ENCODE peak calls at places on chromosome 5, in six cellular contexts. R, F, Y, G, S and K are unnamed samples.

GRCh38 chr5:10481241-10481932 is 39.7 kb downstream of the ROPN1L start:
- DNase-seq in R (no peak), F (no peak), Y (no peak), G (no peak), S (no peak), K (no peak)

GRCh38 chr5:108687599-108688220 is 60.0 kb upstream of the FER start:
- DNase-seq in R (no peak), F (no peak), Y (no peak), G (peak), S (no peak), K (no peak)

GRCh38 chr5:93078082-93079038 is 502.7 kb downstream of the NR2F1-AS1 start:
- DNase-seq in R (no peak), F (no peak), Y (no peak), G (peak), S (peak), K (peak)

GRCh38 chr5:61449756-61450155 is 117.7 kb downstream of the ZSWIM6 start:
- DNase-seq in R (no peak), F (no peak), Y (no peak), G (no peak), S (peak), K (no peak)

GRCh38 chr5:572398-573019 is 39.6 kb upstream of the CEP72 start:
- DNase-seq in R (no peak), F (no peak), Y (peak), G (no peak), S (no peak), K (no peak)

GRCh38 chr5:65555266-65555665 is 7.7 kb downstream of the CENPK start:
- DNase-seq in R (no peak), F (no peak), Y (no peak), G (peak), S (no peak), K (no peak)

GRCh38 chr5:168947212-168947868 is 353.6 kb downstream of the SLIT3 start:
- DNase-seq in R (no peak), F (peak), Y (peak), G (peak), S (peak), K (peak)

GRCh38 chr5:170278611-170279500 is 18.7 kb downstream of the LCP2 start:
- DNase-seq in R (peak), F (peak), Y (no peak), G (no peak), S (no peak), K (peak)

GRCh38 chr5:171808951-171809350 is 23.3 kb downstream of the SMIM23 start:
- DNase-seq in R (no peak), F (no peak), Y (no peak), G (no peak), S (peak), K (no peak)

GRCh38 chr5:956941-957729 is 51.5 kb upstream of the NKD2 start:
- DNase-seq in R (no peak), F (peak), Y (peak), G (peak), S (peak), K (peak)

GRCh38 chr5:140338336-140338735 is 8.1 kb downstream of the HBEGF start:
- DNase-seq in R (no peak), F (no peak), Y (no peak), G (no peak), S (no peak), K (no peak)

GRCh38 chr5:173594061-173594460 is 22.4 kb downstream of the BOD1 start:
- DNase-seq in R (no peak), F (no peak), Y (no peak), G (no peak), S (no peak), K (no peak)

GRCh38 chr5:65034782-65035181 is 266.1 kb downstream of the CWC27 start:
- DNase-seq in R (no peak), F (no peak), Y (peak), G (no peak), S (no peak), K (no peak)

GRCh38 chr5:94693043-94693822 is 74.8 kb downstream of the SLF1 start:
- DNase-seq in R (no peak), F (no peak), Y (no peak), G (peak), S (peak), K (no peak)

GRCh38 chr5:146051678-146052077 is 53.7 kb downstream of the PLAC8L1 start:
- DNase-seq in R (no peak), F (no peak), Y (no peak), G (no peak), S (no peak), K (no peak)

GRCh38 chr5:146427619-146427997 is 19.5 kb upstream of the TCERG1 start:
- DNase-seq in R (no peak), F (no peak), Y (no peak), G (no peak), S (no peak), K (no peak)

GRCh38 chr5:54807421-54807820 is 178.0 kb downstream of the ESM1 start:
- DNase-seq in R (no peak), F (no peak), Y (no peak), G (peak), S (peak), K (no peak)

GRCh38 chr5:180370861-180371641 is 17.9 kb upstream of the GFPT2 start:
- DNase-seq in R (no peak), F (no peak), Y (no peak), G (no peak), S (no peak), K (no peak)

GRCh38 chr5:160629007-160629402 is 207.3 kb downstream of the PTTG1 start:
- DNase-seq in R (no peak), F (no peak), Y (no peak), G (no peak), S (no peak), K (no peak)

GRCh38 chr5:31021181-31021624 is 172.3 kb upstream of the CDH6 start:
- DNase-seq in R (no peak), F (no peak), Y (no peak), G (peak), S (no peak), K (no peak)

GRCh38 chr5:119280380-119280779 is 75.4 kb upstream of the TNFAIP8 start:
- DNase-seq in R (no peak), F (no peak), Y (no peak), G (no peak), S (no peak), K (no peak)